ENCODE peak calls at places on chromosomes 12 and 14, in six cellular contexts. W is CD8-positive, alpha-beta memory T cell; T is colonic mucosa; B is fibroblast of pulmonary artery; H is activated T-cell treated with anti-CD3 and anti-CD28 coated beads for 24 hours; C is NB4. Q is an unnamed sample.

GRCh38 chr12:99043319-99043914 is 398.3 kb downstream of the APAF1 start:
- DNase-seq in W (peak), T (peak), B (peak), H (peak), C (peak), Q (peak)

GRCh38 chr12:49068879-49069506 is 786 bp downstream of the RHEBL1 start:
- DNase-seq in W (no peak), T (no peak), B (no peak), H (no peak), C (no peak), Q (no peak)

GRCh38 chr12:80567391-80567790 is 123.4 kb downstream of the PTPRQ start:
- DNase-seq in W (no peak), T (no peak), B (peak), H (no peak), C (no peak), Q (no peak)

GRCh38 chr14:88036422-88036821 is 31.5 kb downstream of the GPR65 start:
- DNase-seq in W (no peak), T (no peak), B (no peak), H (no peak), C (no peak), Q (no peak)

GRCh38 chr12:57175428-57176138 is 28.2 kb upstream of the LRP1-AS start:
- DNase-seq in W (no peak), T (peak), B (peak), H (peak), C (peak), Q (peak)

GRCh38 chr12:66688836-66689439 is 10.1 kb upstream of the GRIP1 start:
- DNase-seq in W (peak), T (peak), B (peak), H (peak), C (peak), Q (peak)

GRCh38 chr12:68001486-68002466 is 12.5 kb downstream of the IFNG-AS1 start:
- DNase-seq in W (no peak), T (no peak), B (peak), H (no peak), C (peak), Q (no peak)

GRCh38 chr12:62799766-62800406 is 135.1 kb downstream of the PPM1H start:
- DNase-seq in W (no peak), T (no peak), B (no peak), H (no peak), C (no peak), Q (no peak)

GRCh38 chr12:5996459-5996858 is 51.4 kb upstream of the ANO2 start:
- DNase-seq in W (no peak), T (no peak), B (no peak), H (no peak), C (no peak), Q (peak)

Q was measured in dermis blood vessel endothelial cell.